ENCODE peak calls at places on chromosomes 7 and 10, in four cellular contexts. J is A549, N is HepG2, Z is IMR-90. R is an unnamed sample.

GRCh38 chr10:9051328-9051974 is 997.0 kb downstream of the GATA3 start:
- DNase-seq in N (no peak), Z (no peak), J (no peak), R (no peak)

GRCh38 chr10:63798599-63799498 is 277.6 kb downstream of the REEP3 start:
- DNase-seq in N (peak), Z (peak), J (no peak), R (no peak)

GRCh38 chr10:15168296-15168780 is at the start of gene NMT2:
- DNase-seq in Z (no peak), N (peak), J (peak), R (peak)

GRCh38 chr7:47635091-47636090 is 53.5 kb upstream of the TNS3 start:
- DNase-seq in Z (no peak), J (peak), N (peak), R (no peak)

GRCh38 chr10:86259901-86260562 is 106.6 kb downstream of the GRID1 start:
- DNase-seq in N (no peak), Z (no peak), J (no peak), R (no peak)

GRCh38 chr10:29920408-29921070 is 138.8 kb downstream of the JCAD start:
- DNase-seq in N (no peak), Z (no peak), J (no peak), R (no peak)

GRCh38 chr7:73707045-73707631 is 12.3 kb downstream of the STX1A start:
- DNase-seq in Z (no peak), J (peak), N (no peak), R (no peak)

GRCh38 chr7:25215694-25216335 is 12.5 kb downstream of the NPVF start:
- DNase-seq in Z (no peak), N (no peak), J (no peak), R (no peak)

GRCh38 chr10:62437696-62438095 is 63.5 kb downstream of the ZNF365 start:
- DNase-seq in J (peak), Z (peak), N (peak), R (peak)

DNA sequence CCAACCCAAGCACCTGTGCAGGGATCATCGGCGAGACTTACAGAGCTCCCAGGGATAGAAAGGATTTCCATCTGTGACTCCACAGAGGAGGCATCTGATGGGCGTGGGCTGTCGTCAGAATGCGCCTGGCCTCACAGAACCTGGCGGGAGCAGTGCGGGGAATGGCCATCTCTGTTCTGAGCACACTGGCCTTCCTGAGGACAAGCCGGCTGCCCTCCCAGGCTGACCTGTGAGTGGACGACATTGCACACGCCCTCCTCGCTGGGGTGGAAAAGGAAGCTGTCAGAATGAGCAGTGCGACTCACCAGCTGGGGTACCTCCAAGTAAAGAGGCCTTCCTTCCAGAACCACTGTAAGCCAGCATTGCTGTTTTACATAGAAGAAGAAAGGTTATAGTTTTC is 234.6 kb upstream of the PITRM1 start:
- DNase-seq in Z (peak), N (no peak), J (no peak), R (no peak)
- TF ChIP-seq MAFK in Z (no peak), N (no peak), J (no peak), R (no peak)

DNA sequence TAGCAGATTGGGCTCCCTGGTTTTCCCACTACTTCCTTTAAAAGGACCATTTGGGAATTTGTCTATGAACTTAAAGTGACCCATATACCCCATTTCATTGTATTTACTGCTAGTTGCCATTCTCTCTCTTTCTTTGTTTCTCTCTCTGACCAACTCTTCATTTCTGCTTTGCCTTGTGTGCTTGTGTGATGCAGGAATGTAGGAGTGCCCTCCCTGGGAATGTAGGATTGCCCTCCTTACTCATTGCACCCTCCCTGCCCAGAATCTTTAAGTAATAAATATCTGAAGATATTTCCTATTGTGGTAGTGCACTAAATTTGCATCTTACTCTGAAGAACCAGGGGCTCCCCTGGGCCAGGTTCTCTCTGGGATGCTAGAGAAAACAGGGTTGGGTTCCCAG is 47.3 kb upstream of the KLF14 start:
- DNase-seq in N (no peak), Z (no peak), J (no peak), R (no peak)
- TF ChIP-seq MAFK in N (no peak), Z (no peak), J (no peak), R (no peak)

GRCh38 chr7:30367561-30367960 is 83.2 kb downstream of the ZNRF2 start:
- DNase-seq in J (no peak), N (no peak), Z (no peak), R (no peak)
- TF ChIP-seq MAFK in J (no peak), N (no peak), Z (no peak), R (no peak)

GRCh38 chr10:24931236-24931635 is 21.2 kb downstream of the PRTFDC1 start:
- DNase-seq in Z (no peak), N (no peak), J (no peak), R (no peak)
- TF ChIP-seq MAFK in Z (no peak), N (no peak), J (no peak), R (no peak)

GRCh38 chr10:101214446-101215396 is 14.5 kb downstream of the LBX1 start:
- DNase-seq in Z (peak), N (peak), J (peak), R (peak)
- TF ChIP-seq MAFK in Z (no peak), N (no peak), J (no peak), R (no peak)

GRCh38 chr7:7177044-7177517 is 5.3 kb upstream of the C1GALT1 start:
- DNase-seq in Z (peak), N (peak), J (peak), R (no peak)
- TF ChIP-seq MAFK in Z (no peak), N (no peak), J (no peak), R (no peak)

GRCh38 chr7:115883629-115884028 is 146.9 kb downstream of the TFEC start:
- DNase-seq in Z (no peak), J (no peak), N (no peak), R (no peak)

GRCh38 chr7:115889669-115889984 is 140.9 kb downstream of the TFEC start:
- DNase-seq in Z (no peak), N (no peak), J (no peak), R (no peak)

GRCh38 chr7:115888981-115889668 is 141.4 kb downstream of the TFEC start:
- DNase-seq in J (no peak), Z (no peak), N (peak), R (no peak)
- TF ChIP-seq MAFK in J (no peak), Z (no peak), N (no peak), R (no peak)

R was measured in K562.